ENCODE peak calls at places on chromosomes 6 and 20, in nine cellular contexts. H is progenitor cell of endocrine pancreas; K is effector memory CD4-positive, alpha-beta T cell; L is NAMALWA; J is thoracic aorta; V is GF-D8; Y is activated CD4-positive, alpha-beta T cell treated with anti-CD3 and anti-CD28 coated beads, Interleukin-2, amount 50 U/mL, for 48 hours; S is omental fat pad; A is NCI-H1694. T is an unnamed sample.

GRCh38 chr6:170440437-170440836 is 112.7 kb downstream of the PSMB1 start:
- DNase-seq in V (no peak), L (no peak), H (no peak), A (no peak), J (no peak), K (no peak), S (no peak), Y (no peak), T (no peak)

GRCh38 chr6:156778615-156779205 is 1.5 kb downstream of the ARID1B start:
- DNase-seq in K (peak; percentile 28), L (peak; percentile 47), A (no peak), V (peak; percentile 30), J (no peak), Y (peak; percentile 56), H (peak; percentile 37), S (no peak), T (peak; percentile 17)

GRCh38 chr6:56259682-56260081 is 12.3 kb upstream of the COL21A1 start:
- DNase-seq in A (peak; percentile 1), L (no peak), H (no peak), S (no peak), V (no peak), K (no peak), Y (no peak), J (no peak), T (no peak)

GRCh38 chr6:46437671-46438221 is 53.5 kb downstream of the RCAN2 start:
- DNase-seq in K (no peak), L (no peak), H (no peak), J (no peak), V (no peak), S (no peak), A (no peak), Y (no peak), T (no peak)

GRCh38 chr6:2103644-2104523 is 141.5 kb downstream of the GMDS start:
- DNase-seq in L (peak; percentile 55), A (no peak), J (no peak), Y (no peak), V (peak; percentile 65), K (no peak), S (no peak), H (no peak), T (peak; percentile 76)

GRCh38 chr20:10216146-10216741 is 2.4 kb upstream of the SNAP25 start:
- DNase-seq in Y (no peak), L (no peak), A (no peak), V (no peak), S (no peak), K (no peak), J (no peak), H (no peak), T (no peak)

GRCh38 chr6:170250981-170251775 is 39.7 kb downstream of the DLL1 start:
- DNase-seq in L (no peak), Y (no peak), A (no peak), V (no peak), J (no peak), K (no peak), H (no peak), S (no peak), T (no peak)

GRCh38 chr20:45782890-45783289 is 8.8 kb downstream of the WFDC3 start:
- DNase-seq in V (no peak), S (no peak), Y (no peak), L (no peak), H (no peak), K (no peak), A (no peak), J (no peak), T (no peak)

GRCh38 chr6:28693751-28694443 is 168.2 kb downstream of the GPX5 start:
- DNase-seq in S (no peak), A (no peak), K (no peak), V (no peak), Y (no peak), H (no peak), L (no peak), J (no peak), T (no peak)

GRCh38 chr20:59772373-59772705 is 161.1 kb downstream of the SYCP2 start:
- DNase-seq in J (no peak), H (no peak), L (no peak), Y (no peak), V (no peak), K (no peak), S (no peak), A (no peak), T (no peak)

GRCh38 chr20:51131806-51132205 is 108.9 kb upstream of the KCNG1 start:
- DNase-seq in Y (no peak), K (no peak), H (no peak), A (no peak), S (no peak), J (no peak), L (no peak), V (no peak), T (no peak)

GRCh38 chr20:44247676-44248419 is 740 bp downstream of the GDAP1L1 start:
- DNase-seq in H (peak; percentile 82), A (no peak), S (no peak), L (peak; percentile 57), V (no peak), J (no peak), K (no peak), Y (peak; percentile 31), T (peak; percentile 38)

GRCh38 chr6:142952614-142953013 is 7.6 kb upstream of the HIVEP2 start:
- DNase-seq in V (no peak), Y (no peak), S (no peak), K (no peak), A (no peak), J (no peak), L (peak; percentile 66), H (no peak), T (no peak)

GRCh38 chr6:158708239-158708638 is 58.4 kb downstream of the SYTL3 start:
- DNase-seq in Y (no peak), S (no peak), J (no peak), K (no peak), A (no peak), L (no peak), V (no peak), H (no peak), T (no peak)

GRCh38 chr20:47205577-47206123 is 150.8 kb downstream of the ZMYND8 start:
- DNase-seq in V (no peak), Y (peak; percentile 10), H (peak; percentile 25), L (peak; percentile 54), S (no peak), J (peak; percentile 21), K (no peak), A (no peak), T (no peak)

GRCh38 chr20:9458075-9458818 is 56.1 kb upstream of the LAMP5 start:
- DNase-seq in L (peak; percentile 72), K (no peak), H (no peak), V (no peak), S (no peak), Y (peak; percentile 2), J (no peak), A (no peak), T (peak; percentile 16)

T was measured in Kasumi-1.